ENCODE peak calls at places on chromosomes 3 and 15, in four cellular contexts. Q is HCEC 1CT; A is stimulated activated CD8-positive, alpha-beta memory T cell treated with anti-CD3 and anti-CD28 coated beads, Interleukin-15, amount 100 ng/mL, for 24 hours; J is ovary. P is an unnamed sample.

GRCh38 chr15:73631915-73632669 is 1.1 kb downstream of the NPTN start:
- DNase-seq in A (no peak), J (no peak), Q (peak), P (peak)

GRCh38 chr3:37862712-37863551 is 1.3 kb downstream of the CTDSPL start:
- DNase-seq in A (no peak), J (no peak), Q (peak), P (peak)

GRCh38 chr3:185764168-185764988 is 60.5 kb downstream of the IGF2BP2 start:
- DNase-seq in A (no peak), Q (peak), J (no peak), P (no peak)

GRCh38 chr15:49901867-49902775 is 216.9 kb downstream of the ATP8B4 start:
- DNase-seq in Q (peak), J (no peak), A (no peak), P (no peak)

GRCh38 chr3:159620873-159621272 is 367.8 kb upstream of the IL12A start:
- DNase-seq in Q (peak), J (no peak), A (no peak), P (no peak)

GRCh38 chr3:157442729-157443128 is 6.1 kb downstream of the PTX3 start:
- DNase-seq in A (no peak), J (no peak), Q (peak), P (no peak)

GRCh38 chr15:101501703-101502373 is 12.3 kb upstream of the PCSK6 start:
- DNase-seq in A (no peak), Q (peak), J (no peak), P (no peak)

GRCh38 chr15:71079208-71080044 is 35.8 kb upstream of the THSD4 start:
- DNase-seq in J (no peak), A (no peak), Q (no peak), P (no peak)

GRCh38 chr3:59709702-59710555 is 660.1 kb upstream of the CFAP20DC start:
- DNase-seq in Q (no peak), A (no peak), J (no peak), P (peak)

GRCh38 chr3:11624704-11625375 is 18.9 kb downstream of the VGLL4 start:
- DNase-seq in J (no peak), A (no peak), Q (no peak), P (no peak)

GRCh38 chr15:81223346-81223971 is 26.8 kb downstream of the IL16 start:
- DNase-seq in Q (no peak), J (no peak), A (no peak), P (no peak)